ENCODE peak calls at places on chromosomes 4 and X, in six cellular contexts. R is lung, L is DND-41, H is tibial nerve, C is type B pancreatic cell, Z is HFFc6. V is an unnamed sample.

GRCh38 chr4:95732061-95732460 is 107.8 kb upstream of the PDHA2 start:
- DNase-seq in R (no peak), L (no peak), H (no peak), C (no peak), Z (no peak), V (no peak)

GRCh38 chr4:53189011-53189410 is 176.8 kb downstream of the SCFD2 start:
- DNase-seq in R (no peak), L (no peak), H (no peak), C (no peak), Z (peak; percentile 85), V (peak; percentile 44)

GRCh38 chr4:74133786-74134499 is 24.0 kb upstream of the MTHFD2L start:
- DNase-seq in R (peak; percentile 83), L (peak; percentile 68), H (peak; percentile 89), C (no peak), Z (peak; percentile 77), V (peak; percentile 78)

GRCh38 chrX:103656623-103657022 is 27.8 kb downstream of the TCEAL1 start:
- DNase-seq in R (no peak), L (no peak), H (no peak), C (no peak), Z (peak; percentile 92), V (peak; percentile 29)

GRCh38 chrX:46715997-46716396 is 42.9 kb downstream of the SLC9A7 start:
- DNase-seq in R (no peak), L (no peak), H (no peak), C (no peak), Z (no peak), V (no peak)

GRCh38 chrX:92270936-92271655 is 491.9 kb downstream of the PCDH11X start:
- DNase-seq in R (no peak), L (no peak), H (no peak), C (no peak), Z (no peak), V (no peak)

GRCh38 chr4:138927065-138927464 is 88.5 kb upstream of the NOCT start:
- DNase-seq in R (no peak), L (no peak), H (no peak), C (no peak), Z (no peak), V (no peak)

GRCh38 chr4:75516144-75516543 is 1.9 kb downstream of the THAP6 start:
- DNase-seq in R (no peak), L (no peak), H (no peak), C (no peak), Z (no peak), V (no peak)

DNA sequence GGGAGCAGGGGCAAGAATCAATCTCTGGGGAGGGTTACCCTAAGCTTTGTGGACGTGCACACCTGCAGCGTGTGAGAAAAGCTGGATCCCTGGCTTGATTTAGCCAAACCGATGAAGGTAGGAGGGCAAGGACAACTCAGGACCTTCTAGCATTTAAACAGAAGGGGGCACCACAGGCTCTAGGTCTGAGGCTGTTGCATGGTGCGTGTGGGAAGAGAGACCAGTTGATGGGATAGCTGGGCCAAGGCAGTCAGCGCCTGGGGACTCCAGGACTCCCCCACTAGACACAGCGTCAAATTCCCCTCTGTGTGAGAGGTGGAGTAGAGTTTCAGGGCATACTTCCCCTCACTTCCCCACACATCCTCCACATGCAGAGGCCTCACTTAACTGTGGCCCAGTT is 4.3 kb downstream of the GABRQ start:
- DNase-seq in R (peak; percentile 6), L (no peak), H (no peak), C (no peak), Z (no peak), V (no peak)
- TF ChIP-seq CTCF in R (no peak), L (no peak), H (no peak), C (peak; percentile 44), Z (peak; percentile 39), V (no peak)

GRCh38 chrX:7925867-7926472 is 1.2 kb downstream of the PNPLA4 start:
- DNase-seq in R (peak; percentile 50), L (peak; percentile 71), H (peak; percentile 25), C (no peak), Z (peak; percentile 43), V (peak; percentile 8)
- TF ChIP-seq CTCF in R (peak; percentile 53), L (peak; percentile 87), H (peak; percentile 74), C (peak; percentile 91), Z (peak; percentile 79), V (peak; percentile 75)

GRCh38 chr4:152780267-152780811 is 585 bp downstream of the ARFIP1 start:
- DNase-seq in R (no peak), L (no peak), H (no peak), C (no peak), Z (peak; percentile 49), V (no peak)

GRCh38 chr4:152778656-152779512 is 646 bp downstream of the TIGD4 start:
- DNase-seq in R (no peak), L (peak; percentile 10), H (peak; percentile 9), C (no peak), Z (no peak), V (no peak)

GRCh38 chr4:152779513-152780266 is at the start of the genes ARFIP1 and TIGD4:
- DNase-seq in R (peak; percentile 98), L (peak; percentile 94), H (peak; percentile 93), C (peak; percentile 98), Z (peak; percentile 98), V (peak; percentile 92)

GRCh38 chr4:152785639-152786517 is 6.1 kb downstream of the ARFIP1 start:
- DNase-seq in R (no peak), L (no peak), H (no peak), C (no peak), Z (no peak), V (no peak)

DNA sequence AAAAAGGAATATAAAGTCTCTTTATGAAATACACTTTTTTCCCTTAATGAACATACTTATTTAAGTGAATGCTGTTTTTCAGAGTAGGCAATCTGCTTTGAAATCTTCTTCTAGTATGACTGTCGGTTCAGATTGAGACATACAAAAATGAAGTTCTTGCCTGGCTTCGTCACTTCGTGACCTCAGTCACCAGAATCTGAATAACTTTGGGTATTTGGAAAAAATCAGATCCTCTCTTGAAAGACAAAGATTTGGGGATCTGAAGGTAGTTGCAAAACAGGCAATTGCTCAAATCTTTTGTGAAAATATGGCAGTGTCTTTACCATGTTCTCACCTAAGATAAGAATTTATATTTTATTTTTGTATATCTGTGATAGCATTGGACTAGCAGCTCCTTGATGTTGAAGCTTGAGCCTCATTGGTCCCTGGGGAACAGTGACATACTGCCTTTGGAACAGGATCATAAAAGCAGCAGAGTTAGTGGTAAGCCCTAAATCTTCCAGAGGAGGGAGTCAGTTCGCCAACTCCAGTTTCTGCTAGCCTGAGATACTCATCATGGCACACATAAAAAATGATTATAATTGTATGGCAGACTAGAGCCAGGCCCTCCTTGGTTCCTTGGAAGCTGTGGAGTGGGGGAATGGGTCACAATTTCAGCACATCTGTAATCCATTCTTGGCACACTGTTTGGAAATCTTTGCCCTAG is 4.9 kb downstream of the ARFIP1 start:
- DNase-seq in R (no peak), L (no peak), H (no peak), C (no peak), Z (peak; percentile 71), V (no peak)
- TF ChIP-seq CTCF in R (no peak), L (peak; percentile 34), H (no peak), C (peak; percentile 39), Z (peak; percentile 60), V (peak; percentile 25)

GRCh38 chr4:87644286-87644685 is 5.8 kb upstream of the DMP1 start:
- DNase-seq in R (no peak), L (no peak), H (no peak), C (no peak), Z (no peak), V (no peak)
- TF ChIP-seq CTCF in R (no peak), L (no peak), H (no peak), C (peak; percentile 46), Z (peak; percentile 41), V (no peak)

GRCh38 chrX:22376369-22376768 is 103.7 kb downstream of the CBLL2 start:
- DNase-seq in R (no peak), L (no peak), H (no peak), C (no peak), Z (no peak), V (no peak)
- TF ChIP-seq CTCF in R (no peak), L (no peak), H (no peak), C (no peak), Z (no peak), V (no peak)

GRCh38 chr4:61837395-61837794 is 637.3 kb downstream of the ADGRL3 start:
- DNase-seq in R (no peak), L (no peak), H (no peak), C (no peak), Z (no peak), V (no peak)
- TF ChIP-seq CTCF in R (no peak), L (no peak), H (no peak), C (no peak), Z (no peak), V (no peak)

DNA sequence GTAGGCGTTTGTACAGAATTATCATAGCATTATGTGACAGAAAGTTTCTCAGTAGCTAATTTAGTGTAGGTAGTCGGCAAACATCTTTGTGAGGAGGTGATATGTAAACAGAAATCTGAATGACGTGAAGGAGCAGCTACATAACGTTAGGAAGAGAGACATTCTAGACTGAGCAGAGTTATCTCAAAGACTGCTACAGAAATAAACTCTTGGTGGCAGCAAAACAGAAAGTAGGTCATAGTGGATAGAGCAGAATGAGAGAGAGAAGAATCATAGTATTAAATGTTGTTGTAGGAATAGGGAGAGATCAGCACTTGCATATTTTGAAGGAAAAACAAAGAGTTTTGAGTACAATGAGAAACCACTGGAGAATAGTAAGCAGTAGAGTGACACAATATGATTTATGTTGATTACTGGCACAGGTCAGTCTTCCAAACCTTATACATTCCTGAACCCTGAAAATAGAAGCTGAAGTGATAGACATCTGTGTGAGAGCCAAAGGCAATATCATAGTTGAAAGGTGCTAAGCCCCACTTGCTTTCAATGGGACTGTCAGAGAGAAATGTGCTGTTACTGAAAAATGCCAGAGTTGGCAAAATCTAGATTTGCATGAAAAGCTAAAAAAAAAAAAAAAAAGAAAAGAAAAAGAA is 750.0 kb upstream of the HS3ST1 start:
- DNase-seq in R (no peak), L (no peak), H (no peak), C (no peak), Z (no peak), V (no peak)
- TF ChIP-seq CTCF in R (no peak), L (no peak), H (no peak), C (no peak), Z (no peak), V (no peak)

V was measured in AG09319.